ENCODE peak calls at places on chromosomes 2 and 18, in six cellular contexts. C is dermis blood vessel endothelial cell, O is H4, E is heart right ventricle, Z is astrocyte of the cerebellum, I is omental fat pad. F is an unnamed sample.

GRCh38 chr2:172427990-172428840 is 829 bp downstream of the ITGA6 start:
- DNase-seq in I (no peak), C (peak), Z (no peak), E (peak), O (no peak), F (peak)

GRCh38 chr2:233982421-233983121 is 65.4 kb downstream of the TRPM8 start:
- DNase-seq in I (no peak), E (no peak), O (peak), Z (peak), C (no peak), F (no peak)

GRCh38 chr2:78431241-78431640 is 594.3 kb upstream of the REG3G start:
- DNase-seq in C (no peak), I (no peak), Z (no peak), E (no peak), O (peak), F (no peak)

GRCh38 chr2:195520671-195521155 is 136.3 kb upstream of the SLC39A10 start:
- DNase-seq in O (peak), I (no peak), E (no peak), Z (peak), C (no peak), F (no peak)

GRCh38 chr2:32289165-32290054 is 11.7 kb downstream of the YIPF4 start:
- DNase-seq in O (peak), E (no peak), C (peak), Z (peak), I (no peak), F (no peak)

GRCh38 chr18:10295751-10296150 is 158.7 kb upstream of the APCDD1 start:
- DNase-seq in C (peak), E (no peak), Z (no peak), O (no peak), I (no peak), F (no peak)

GRCh38 chr18:73274812-73275621 is 407.2 kb upstream of the NETO1 start:
- DNase-seq in O (no peak), E (no peak), Z (no peak), I (no peak), C (no peak), F (no peak)

GRCh38 chr2:236795176-236795860 is 225.7 kb downstream of the ACKR3 start:
- DNase-seq in I (no peak), E (no peak), Z (no peak), C (no peak), O (no peak), F (no peak)

GRCh38 chr18:70499218-70499691 is 210.4 kb downstream of the SOCS6 start:
- DNase-seq in O (no peak), I (no peak), C (no peak), Z (no peak), E (no peak), F (no peak)

GRCh38 chr2:163556511-163556910 is 179.3 kb downstream of the FIGN start:
- DNase-seq in C (no peak), I (no peak), E (no peak), O (no peak), Z (peak), F (no peak)